ENCODE peak calls at places on chromosome 10, in nine cellular contexts. Y is aorta; G is CD8-positive, alpha-beta memory T cell; A is ovary; L is colonic mucosa; P is hepatocyte; M is HCT116; U is gastrocnemius medialis; J is PC-3. H is an unnamed sample. For H3K4me1, the result is how much of the 10 kb centered on the place peaks cover.

GRCh38 chr10:102297132-102297531 is 51.8 kb downstream of the GBF1 start:
- DNase-seq in Y (no peak), G (no peak), A (no peak), L (no peak), P (no peak), M (no peak), U (no peak), J (no peak), H (no peak)

GRCh38 chr10:77351386-77351785 is 286.2 kb downstream of the KCNMA1 start:
- DNase-seq in Y (no peak), G (no peak), A (no peak), L (no peak), P (no peak), M (no peak), U (no peak), J (peak), H (no peak)

GRCh38 chr10:107072786-107073185 is 91.7 kb downstream of the SORCS1 start:
- DNase-seq in Y (no peak), G (no peak), A (no peak), L (no peak), P (no peak), M (no peak), U (no peak), J (no peak), H (no peak)

GRCh38 chr10:122707535-122707934 is 7.9 kb upstream of the C10orf120 start:
- DNase-seq in Y (no peak), G (no peak), A (no peak), L (no peak), P (no peak), M (no peak), U (no peak), J (no peak), H (no peak)

GRCh38 chr10:99579971-99580370 is 40.3 kb downstream of the SLC25A28 start:
- DNase-seq in Y (no peak), G (no peak), A (no peak), L (no peak), P (no peak), M (no peak), U (no peak), J (peak), H (no peak)

GRCh38 chr10:101774589-101775272 is 1.2 kb downstream of the FGF8 start:
- DNase-seq in Y (no peak), G (no peak), A (no peak), L (no peak), P (no peak), M (no peak), U (no peak), J (no peak), H (no peak)

GRCh38 chr10:80132299-80133139 is at the start of gene PLAC9:
- DNase-seq in Y (peak), G (no peak), A (peak), L (no peak), P (peak), M (no peak), U (no peak), J (peak), H (no peak)

GRCh38 chr10:100912013-100912608 is 652 bp upstream of the SLF2 start:
- DNase-seq in Y (no peak), G (no peak), A (no peak), L (no peak), P (peak), M (no peak), U (no peak), J (no peak), H (no peak)

GRCh38 chr10:6423004-6423403 is 157.1 kb downstream of the PRKCQ start:
- DNase-seq in Y (no peak), G (no peak), A (no peak), L (no peak), P (no peak), M (no peak), U (no peak), J (no peak), H (peak)

GRCh38 chr10:115030483-115031200 is 62.5 kb upstream of the ATRNL1 start:
- DNase-seq in Y (no peak), G (no peak), A (no peak), L (no peak), P (no peak), M (no peak), U (peak), J (no peak), H (no peak)

GRCh38 chr10:3926675-3927525 is 141.9 kb upstream of the KLF6 start:
- DNase-seq in Y (no peak), G (no peak), A (no peak), L (no peak), P (no peak), M (no peak), U (no peak), J (no peak), H (no peak)

GRCh38 chr10:98246911-98247820 is 20.8 kb downstream of the LOXL4 start:
- DNase-seq in Y (no peak), G (no peak), A (no peak), L (no peak), P (no peak), M (no peak), U (peak), J (no peak), H (no peak)

GRCh38 chr10:99733366-99733765 is 1.3 kb downstream of the CUTC start:
- DNase-seq in Y (no peak), G (no peak), A (no peak), L (no peak), P (no peak), M (no peak), U (peak), J (no peak), H (no peak)

GRCh38 chr10:45235823-45236222 is 79.6 kb downstream of the OR13A1 start:
- DNase-seq in Y (no peak), G (no peak), A (no peak), L (no peak), P (no peak), M (no peak), U (no peak), J (peak), H (no peak)
- H3K4me1 ChIP-seq in Y (under half), G (under half), A (under half), L (under half), P (under half), M (under half), U (under half), J (under half), H (under half)

GRCh38 chr10:86857097-86857825 is 100.2 kb downstream of the MMRN2 start:
- DNase-seq in Y (no peak), G (no peak), A (no peak), L (no peak), P (no peak), M (no peak), U (no peak), J (peak), H (no peak)
- H3K4me1 ChIP-seq in Y (under half), G (under half), A (under half), L (under half), P (under half), M (under half), U (under half), J (under half), H (under half)

DNA sequence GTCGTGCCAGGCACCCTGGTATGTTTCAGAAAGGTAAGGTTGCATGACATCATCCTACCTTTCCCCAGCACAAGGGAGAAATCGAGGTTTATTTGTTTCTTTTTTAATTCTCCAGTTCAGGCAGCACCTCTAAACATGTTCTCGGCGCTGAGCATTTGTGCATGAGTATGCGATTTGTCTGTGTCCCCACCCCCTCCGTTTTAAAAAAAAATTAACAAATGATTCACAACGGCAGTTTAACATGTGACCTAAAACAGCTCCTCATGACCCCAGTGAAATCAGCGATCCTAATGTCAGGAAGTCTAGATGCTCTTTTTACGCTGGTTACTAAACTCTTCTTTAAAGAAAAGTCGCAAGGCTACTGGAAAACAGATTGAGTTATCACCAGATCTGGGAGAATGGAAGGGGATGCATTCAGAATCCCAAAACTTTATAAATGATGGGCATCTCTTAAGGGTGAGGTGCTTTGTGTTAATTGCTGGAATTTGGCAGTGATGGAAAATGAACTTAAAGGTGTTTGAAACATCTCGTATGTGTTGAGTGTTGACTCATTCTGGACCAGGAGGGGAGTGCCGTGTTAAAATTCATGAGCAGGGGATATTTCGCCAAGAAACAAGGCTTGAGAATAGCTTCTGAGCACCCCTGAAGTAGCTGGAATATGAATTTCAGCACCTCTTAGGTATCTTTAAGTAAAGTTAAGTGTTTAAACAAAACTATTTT is 106.8 kb upstream of the PDCD4 start:
- DNase-seq in Y (no peak), G (no peak), A (no peak), L (no peak), P (no peak), M (no peak), U (no peak), J (no peak), H (no peak)
- H3K4me1 ChIP-seq in Y (under half), G (under half), A (under half), L (under half), P (under half), M (under half), U (under half), J (under half), H (under half)

GRCh38 chr10:91707236-91707635 is 74.4 kb upstream of the PPP1R3C start:
- DNase-seq in Y (no peak), G (no peak), A (no peak), L (no peak), P (no peak), M (no peak), U (no peak), J (no peak), H (no peak)
- H3K4me1 ChIP-seq in Y (under half), G (under half), A (under half), L (under half), P (under half), M (under half), U (under half), J (under half), H (under half)

H was measured in Caco-2.